ENCODE peak calls at places on chromosomes 7 and 10, in ten cellular contexts. One of them, this sample, is unnamed.

GRCh38 chr10:93597075-93597599 is 3.9 kb downstream of the RBP4 start:
- DNase-seq in stimulated activated CD4-positive, alpha-beta T cell treated with anti-CD3 and anti-CD28 coated beads, Interleukin-15, amount 100 ng/mL, for 1 hour: no peak
- DNase-seq in COR-L47: no peak
- DNase-seq in T-helper 9 cell: no peak
- DNase-seq in GM04504: no peak
- DNase-seq in posterior cingulate gyrus: no peak
- DNase-seq in astrocyte of the spinal cord: no peak
- DNase-seq in ACHN: no peak
- DNase-seq in A549: no peak
- DNase-seq in hippocampal formation: no peak
- DNase-seq in this sample: no peak

GRCh38 chr7:77649950-77650349 is 46.3 kb upstream of the RSBN1L start:
- DNase-seq in stimulated activated CD4-positive, alpha-beta T cell treated with anti-CD3 and anti-CD28 coated beads, Interleukin-15, amount 100 ng/mL, for 1 hour: no peak
- DNase-seq in GM04504: no peak
- DNase-seq in hippocampal formation: no peak
- DNase-seq in posterior cingulate gyrus: no peak
- DNase-seq in COR-L47: no peak
- DNase-seq in ACHN: no peak
- DNase-seq in A549: peak; percentile 25
- DNase-seq in T-helper 9 cell: no peak
- DNase-seq in astrocyte of the spinal cord: peak; percentile 45
- DNase-seq in this sample: peak; percentile 48

GRCh38 chr10:125149278-125150047 is 10.9 kb downstream of the CTBP2 start:
- DNase-seq in posterior cingulate gyrus: no peak
- DNase-seq in ACHN: peak; percentile 87
- DNase-seq in stimulated activated CD4-positive, alpha-beta T cell treated with anti-CD3 and anti-CD28 coated beads, Interleukin-15, amount 100 ng/mL, for 1 hour: no peak
- DNase-seq in A549: peak; percentile 53
- DNase-seq in hippocampal formation: no peak
- DNase-seq in astrocyte of the spinal cord: peak; percentile 76
- DNase-seq in GM04504: peak; percentile 40
- DNase-seq in T-helper 9 cell: no peak
- DNase-seq in COR-L47: peak; percentile 66
- DNase-seq in this sample: peak; percentile 68

GRCh38 chr10:60351191-60351853 is 38.4 kb downstream of the ANK3 start:
- DNase-seq in GM04504: no peak
- DNase-seq in T-helper 9 cell: no peak
- DNase-seq in stimulated activated CD4-positive, alpha-beta T cell treated with anti-CD3 and anti-CD28 coated beads, Interleukin-15, amount 100 ng/mL, for 1 hour: no peak
- DNase-seq in posterior cingulate gyrus: no peak
- DNase-seq in A549: no peak
- DNase-seq in ACHN: no peak
- DNase-seq in astrocyte of the spinal cord: no peak
- DNase-seq in COR-L47: no peak
- DNase-seq in hippocampal formation: no peak
- DNase-seq in this sample: no peak

GRCh38 chr7:296546-296945 is 6.6 kb downstream of the FOXL3 start:
- DNase-seq in GM04504: no peak
- DNase-seq in posterior cingulate gyrus: no peak
- DNase-seq in stimulated activated CD4-positive, alpha-beta T cell treated with anti-CD3 and anti-CD28 coated beads, Interleukin-15, amount 100 ng/mL, for 1 hour: no peak
- DNase-seq in hippocampal formation: no peak
- DNase-seq in ACHN: no peak
- DNase-seq in COR-L47: no peak
- DNase-seq in A549: no peak
- DNase-seq in T-helper 9 cell: no peak
- DNase-seq in astrocyte of the spinal cord: no peak
- DNase-seq in this sample: no peak

GRCh38 chr10:992523-993340 is 4.5 kb downstream of the GTPBP4 start:
- DNase-seq in stimulated activated CD4-positive, alpha-beta T cell treated with anti-CD3 and anti-CD28 coated beads, Interleukin-15, amount 100 ng/mL, for 1 hour: no peak
- DNase-seq in COR-L47: no peak
- DNase-seq in A549: no peak
- DNase-seq in astrocyte of the spinal cord: no peak
- DNase-seq in ACHN: no peak
- DNase-seq in posterior cingulate gyrus: no peak
- DNase-seq in GM04504: no peak
- DNase-seq in hippocampal formation: no peak
- DNase-seq in T-helper 9 cell: no peak
- DNase-seq in this sample: no peak

GRCh38 chr10:114550756-114551290 is 107.3 kb downstream of the ABLIM1 start:
- DNase-seq in hippocampal formation: peak; percentile 58
- DNase-seq in stimulated activated CD4-positive, alpha-beta T cell treated with anti-CD3 and anti-CD28 coated beads, Interleukin-15, amount 100 ng/mL, for 1 hour: no peak
- DNase-seq in astrocyte of the spinal cord: peak; percentile 55
- DNase-seq in ACHN: peak; percentile 68
- DNase-seq in T-helper 9 cell: no peak
- DNase-seq in A549: peak; percentile 9
- DNase-seq in COR-L47: peak; percentile 31
- DNase-seq in GM04504: peak; percentile 10
- DNase-seq in posterior cingulate gyrus: no peak
- DNase-seq in this sample: peak; percentile 59

GRCh38 chr7:108586274-108586710 is 16.6 kb downstream of the DNAJB9 start:
- DNase-seq in stimulated activated CD4-positive, alpha-beta T cell treated with anti-CD3 and anti-CD28 coated beads, Interleukin-15, amount 100 ng/mL, for 1 hour: no peak
- DNase-seq in ACHN: no peak
- DNase-seq in GM04504: no peak
- DNase-seq in hippocampal formation: no peak
- DNase-seq in astrocyte of the spinal cord: no peak
- DNase-seq in T-helper 9 cell: no peak
- DNase-seq in COR-L47: no peak
- DNase-seq in A549: no peak
- DNase-seq in posterior cingulate gyrus: no peak
- DNase-seq in this sample: no peak

GRCh38 chr7:24665564-24666294 is 91.5 kb downstream of the GSDME start:
- DNase-seq in stimulated activated CD4-positive, alpha-beta T cell treated with anti-CD3 and anti-CD28 coated beads, Interleukin-15, amount 100 ng/mL, for 1 hour: no peak
- DNase-seq in astrocyte of the spinal cord: peak; percentile 59
- DNase-seq in posterior cingulate gyrus: no peak
- DNase-seq in GM04504: peak; percentile 22
- DNase-seq in COR-L47: peak; percentile 51
- DNase-seq in hippocampal formation: peak; percentile 45
- DNase-seq in T-helper 9 cell: peak; percentile 17
- DNase-seq in A549: peak; percentile 32
- DNase-seq in ACHN: peak; percentile 76
- DNase-seq in this sample: peak; percentile 71

GRCh38 chr7:41058986-41059741 is 643.7 kb downstream of the INHBA start:
- DNase-seq in stimulated activated CD4-positive, alpha-beta T cell treated with anti-CD3 and anti-CD28 coated beads, Interleukin-15, amount 100 ng/mL, for 1 hour: no peak
- DNase-seq in COR-L47: no peak
- DNase-seq in posterior cingulate gyrus: no peak
- DNase-seq in ACHN: no peak
- DNase-seq in astrocyte of the spinal cord: no peak
- DNase-seq in T-helper 9 cell: no peak
- DNase-seq in A549: no peak
- DNase-seq in hippocampal formation: no peak
- DNase-seq in GM04504: no peak
- DNase-seq in this sample: peak; percentile 40

GRCh38 chr7:85595639-85596268 is 408.9 kb upstream of the SEMA3D start:
- DNase-seq in COR-L47: no peak
- DNase-seq in A549: no peak
- DNase-seq in posterior cingulate gyrus: no peak
- DNase-seq in astrocyte of the spinal cord: peak; percentile 47
- DNase-seq in T-helper 9 cell: no peak
- DNase-seq in hippocampal formation: no peak
- DNase-seq in ACHN: no peak
- DNase-seq in GM04504: peak; percentile 7
- DNase-seq in stimulated activated CD4-positive, alpha-beta T cell treated with anti-CD3 and anti-CD28 coated beads, Interleukin-15, amount 100 ng/mL, for 1 hour: no peak
- DNase-seq in this sample: peak; percentile 39

GRCh38 chr7:98955992-98956391 is 77.7 kb downstream of the TRRAP start:
- DNase-seq in stimulated activated CD4-positive, alpha-beta T cell treated with anti-CD3 and anti-CD28 coated beads, Interleukin-15, amount 100 ng/mL, for 1 hour: no peak
- DNase-seq in posterior cingulate gyrus: peak; percentile 73
- DNase-seq in astrocyte of the spinal cord: no peak
- DNase-seq in GM04504: no peak
- DNase-seq in ACHN: no peak
- DNase-seq in COR-L47: no peak
- DNase-seq in hippocampal formation: no peak
- DNase-seq in A549: no peak
- DNase-seq in T-helper 9 cell: no peak
- DNase-seq in this sample: no peak

GRCh38 chr10:117096559-117097201 is 41.4 kb downstream of the VAX1 start:
- DNase-seq in GM04504: no peak
- DNase-seq in COR-L47: no peak
- DNase-seq in T-helper 9 cell: no peak
- DNase-seq in hippocampal formation: peak; percentile 67
- DNase-seq in stimulated activated CD4-positive, alpha-beta T cell treated with anti-CD3 and anti-CD28 coated beads, Interleukin-15, amount 100 ng/mL, for 1 hour: no peak
- DNase-seq in posterior cingulate gyrus: peak; percentile 83
- DNase-seq in astrocyte of the spinal cord: no peak
- DNase-seq in ACHN: no peak
- DNase-seq in A549: no peak
- DNase-seq in this sample: peak; percentile 27

GRCh38 chr10:14623931-14624330 is 150.8 kb downstream of the FAM107B start:
- DNase-seq in stimulated activated CD4-positive, alpha-beta T cell treated with anti-CD3 and anti-CD28 coated beads, Interleukin-15, amount 100 ng/mL, for 1 hour: no peak
- DNase-seq in A549: no peak
- DNase-seq in astrocyte of the spinal cord: no peak
- DNase-seq in ACHN: no peak
- DNase-seq in GM04504: no peak
- DNase-seq in T-helper 9 cell: no peak
- DNase-seq in posterior cingulate gyrus: no peak
- DNase-seq in COR-L47: peak; percentile 56
- DNase-seq in hippocampal formation: no peak
- DNase-seq in this sample: no peak

GRCh38 chr10:49328401-49329185 is 29.6 kb downstream of the C10orf71 start:
- DNase-seq in A549: no peak
- DNase-seq in stimulated activated CD4-positive, alpha-beta T cell treated with anti-CD3 and anti-CD28 coated beads, Interleukin-15, amount 100 ng/mL, for 1 hour: no peak
- DNase-seq in T-helper 9 cell: no peak
- DNase-seq in astrocyte of the spinal cord: no peak
- DNase-seq in hippocampal formation: no peak
- DNase-seq in posterior cingulate gyrus: no peak
- DNase-seq in COR-L47: no peak
- DNase-seq in GM04504: no peak
- DNase-seq in ACHN: no peak
- DNase-seq in this sample: no peak

GRCh38 chr10:71880425-71881306 is 29.6 kb upstream of the PSAP start:
- DNase-seq in COR-L47: no peak
- DNase-seq in astrocyte of the spinal cord: no peak
- DNase-seq in hippocampal formation: no peak
- DNase-seq in posterior cingulate gyrus: no peak
- DNase-seq in A549: no peak
- DNase-seq in ACHN: no peak
- DNase-seq in stimulated activated CD4-positive, alpha-beta T cell treated with anti-CD3 and anti-CD28 coated beads, Interleukin-15, amount 100 ng/mL, for 1 hour: no peak
- DNase-seq in T-helper 9 cell: no peak
- DNase-seq in GM04504: no peak
- DNase-seq in this sample: no peak

GRCh38 chr7:19776981-19777380 is 3.6 kb upstream of the TMEM196 start:
- DNase-seq in A549: no peak
- DNase-seq in T-helper 9 cell: no peak
- DNase-seq in stimulated activated CD4-positive, alpha-beta T cell treated with anti-CD3 and anti-CD28 coated beads, Interleukin-15, amount 100 ng/mL, for 1 hour: no peak
- DNase-seq in astrocyte of the spinal cord: no peak
- DNase-seq in hippocampal formation: no peak
- DNase-seq in posterior cingulate gyrus: no peak
- DNase-seq in COR-L47: no peak
- DNase-seq in ACHN: no peak
- DNase-seq in GM04504: no peak
- DNase-seq in this sample: no peak

GRCh38 chr10:117946525-117947070 is 100.1 kb downstream of the RAB11FIP2 start:
- DNase-seq in hippocampal formation: no peak
- DNase-seq in GM04504: peak; percentile 22
- DNase-seq in A549: no peak
- DNase-seq in COR-L47: no peak
- DNase-seq in posterior cingulate gyrus: no peak
- DNase-seq in T-helper 9 cell: no peak
- DNase-seq in ACHN: no peak
- DNase-seq in stimulated activated CD4-positive, alpha-beta T cell treated with anti-CD3 and anti-CD28 coated beads, Interleukin-15, amount 100 ng/mL, for 1 hour: no peak
- DNase-seq in astrocyte of the spinal cord: peak; percentile 57
- DNase-seq in this sample: peak; percentile 65

GRCh38 chr10:24009736-24010135 is 199.2 kb upstream of the KIAA1217 start:
- DNase-seq in GM04504: no peak
- DNase-seq in COR-L47: no peak
- DNase-seq in posterior cingulate gyrus: no peak
- DNase-seq in stimulated activated CD4-positive, alpha-beta T cell treated with anti-CD3 and anti-CD28 coated beads, Interleukin-15, amount 100 ng/mL, for 1 hour: no peak
- DNase-seq in A549: no peak
- DNase-seq in astrocyte of the spinal cord: no peak
- DNase-seq in T-helper 9 cell: no peak
- DNase-seq in ACHN: no peak
- DNase-seq in hippocampal formation: no peak
- DNase-seq in this sample: peak; percentile 17

This sample was measured in astrocyte of the hippocampus.